ENCODE peak calls at places on chromosomes 7 and 10, in nine cellular contexts. U is AG10803; G is fibroblast of mammary gland; O is NB4; I is activated CD8-positive, alpha-beta T cell treated with anti-CD3 and anti-CD28 coated beads for 36 hours; Q is BE2C; N is Peyer's patch; A is kidney epithelial cell; E is astrocyte. Y is an unnamed sample.

GRCh38 chr10:14670551-14671240 is 104.0 kb downstream of the FAM107B start:
- DNase-seq in U (peak), G (peak), O (no peak), I (no peak), Q (no peak), N (no peak), A (no peak), E (no peak), Y (no peak)

GRCh38 chr10:103793429-103793828 is 61.9 kb downstream of the SH3PXD2A start:
- DNase-seq in U (no peak), G (no peak), O (no peak), I (no peak), Q (no peak), N (no peak), A (no peak), E (no peak), Y (no peak)

GRCh38 chr7:93442478-93443224 is 131.9 kb downstream of the CALCR start:
- DNase-seq in U (peak), G (peak), O (peak), I (peak), Q (peak), N (peak), A (peak), E (no peak), Y (no peak)

GRCh38 chr10:73406863-73407262 is 7.0 kb downstream of the ANXA7 start:
- DNase-seq in U (no peak), G (no peak), O (no peak), I (no peak), Q (no peak), N (no peak), A (no peak), E (peak), Y (no peak)

GRCh38 chr10:99835947-99836346 is 53.5 kb downstream of the ABCC2 start:
- DNase-seq in U (no peak), G (no peak), O (no peak), I (no peak), Q (no peak), N (no peak), A (no peak), E (no peak), Y (no peak)

GRCh38 chr10:30028006-30028441 is 31.4 kb downstream of the JCAD start:
- DNase-seq in U (no peak), G (no peak), O (no peak), I (peak), Q (no peak), N (no peak), A (no peak), E (peak), Y (no peak)

GRCh38 chr7:94882891-94883290 is 24.5 kb upstream of the PPP1R9A start:
- DNase-seq in U (no peak), G (no peak), O (no peak), I (no peak), Q (no peak), N (no peak), A (no peak), E (no peak), Y (no peak)

GRCh38 chr7:101924171-101924570 is 106.7 kb downstream of the CUX1 start:
- DNase-seq in U (peak), G (peak), O (no peak), I (peak), Q (no peak), N (no peak), A (no peak), E (peak), Y (no peak)

GRCh38 chr7:83036721-83037380 is 125.8 kb downstream of the PCLO start:
- DNase-seq in U (no peak), G (no peak), O (no peak), I (no peak), Q (no peak), N (no peak), A (no peak), E (no peak), Y (no peak)

GRCh38 chr7:98754041-98754479 is 115.8 kb downstream of the TMEM130 start:
- DNase-seq in U (no peak), G (no peak), O (peak), I (no peak), Q (peak), N (no peak), A (no peak), E (peak), Y (no peak)

GRCh38 chr7:80859272-80859970 is 59.4 kb downstream of the SEMA3C start:
- DNase-seq in U (peak), G (peak), O (no peak), I (no peak), Q (no peak), N (no peak), A (peak), E (no peak), Y (no peak)

GRCh38 chr7:158343526-158343925 is 244.1 kb downstream of the PTPRN2 start:
- DNase-seq in U (no peak), G (no peak), O (no peak), I (no peak), Q (no peak), N (no peak), A (no peak), E (no peak), Y (no peak)

GRCh38 chr10:91210435-91210834 is 10.0 kb upstream of the PCGF5 start:
- DNase-seq in U (no peak), G (no peak), O (no peak), I (peak), Q (peak), N (peak), A (no peak), E (no peak), Y (no peak)

GRCh38 chr7:53281312-53281711 is 245.9 kb downstream of the POM121L12 start:
- DNase-seq in U (no peak), G (no peak), O (no peak), I (no peak), Q (no peak), N (no peak), A (no peak), E (no peak), Y (no peak)

GRCh38 chr10:129945031-129945430 is 19.0 kb downstream of the EBF3 start:
- DNase-seq in U (no peak), G (no peak), O (no peak), I (no peak), Q (no peak), N (no peak), A (no peak), E (no peak), Y (no peak)

GRCh38 chr7:31603076-31603475 is 83.9 kb upstream of the PPP1R17 start:
- DNase-seq in U (peak), G (peak), O (no peak), I (no peak), Q (no peak), N (no peak), A (no peak), E (peak), Y (no peak)

GRCh38 chr10:94133239-94133638 is 139.5 kb downstream of the PLCE1 start:
- DNase-seq in U (peak), G (no peak), O (no peak), I (no peak), Q (no peak), N (no peak), A (no peak), E (no peak), Y (no peak)

GRCh38 chr10:91690412-91690811 is 57.5 kb upstream of the PPP1R3C start:
- DNase-seq in U (no peak), G (no peak), O (no peak), I (no peak), Q (no peak), N (no peak), A (no peak), E (no peak), Y (no peak)

GRCh38 chr7:921581-922333 is 32.7 kb downstream of the ADAP1 start:
- DNase-seq in U (no peak), G (no peak), O (no peak), I (no peak), Q (no peak), N (peak), A (no peak), E (no peak), Y (peak)

GRCh38 chr10:3782456-3783312 is 2.3 kb downstream of the KLF6 start:
- DNase-seq in U (peak), G (peak), O (peak), I (peak), Q (peak), N (peak), A (no peak), E (peak), Y (peak)

GRCh38 chr7:77426521-77427051 is 10.4 kb upstream of the GSAP start:
- DNase-seq in U (peak), G (peak), O (no peak), I (no peak), Q (no peak), N (no peak), A (no peak), E (peak), Y (no peak)

GRCh38 chr10:132554053-132554990 is 16.7 kb downstream of the INPP5A start:
- DNase-seq in U (no peak), G (no peak), O (no peak), I (no peak), Q (no peak), N (no peak), A (no peak), E (no peak), Y (peak)

GRCh38 chr10:94279835-94280709 is 82.7 kb downstream of the NOC3L start:
- DNase-seq in U (peak), G (peak), O (peak), I (peak), Q (peak), N (peak), A (peak), E (no peak), Y (no peak)

GRCh38 chr10:68628576-68629127 is 68.5 kb downstream of the TET1 start:
- DNase-seq in U (no peak), G (no peak), O (no peak), I (no peak), Q (no peak), N (no peak), A (peak), E (peak), Y (no peak)

GRCh38 chr7:78038465-78039080 is 240.0 kb downstream of the PHTF2 start:
- DNase-seq in U (no peak), G (no peak), O (no peak), I (no peak), Q (no peak), N (no peak), A (no peak), E (no peak), Y (no peak)

GRCh38 chr7:114363292-114363691 is 51.3 kb upstream of the FOXP2 start:
- DNase-seq in U (no peak), G (no peak), O (no peak), I (no peak), Q (no peak), N (no peak), A (no peak), E (no peak), Y (no peak)

GRCh38 chr7:33895025-33895804 is 10.1 kb upstream of the BMPER start:
- DNase-seq in U (peak), G (peak), O (peak), I (peak), Q (peak), N (peak), A (peak), E (peak), Y (peak)

GRCh38 chr7:92809397-92810241 is 26.8 kb downstream of the CDK6 start:
- DNase-seq in U (peak), G (peak), O (peak), I (peak), Q (peak), N (peak), A (peak), E (peak), Y (peak)

GRCh38 chr7:5647816-5648215 is 133.6 kb downstream of the RNF216 start:
- DNase-seq in U (no peak), G (no peak), O (no peak), I (no peak), Q (no peak), N (no peak), A (no peak), E (no peak), Y (no peak)

GRCh38 chr7:5646846-5647245 is 134.6 kb downstream of the RNF216 start:
- DNase-seq in U (peak), G (peak), O (peak), I (no peak), Q (no peak), N (no peak), A (no peak), E (peak), Y (no peak)

GRCh38 chr7:5652829-5653228 is 128.6 kb downstream of the RNF216 start:
- DNase-seq in U (no peak), G (no peak), O (no peak), I (no peak), Q (no peak), N (no peak), A (no peak), E (no peak), Y (no peak)

GRCh38 chr7:5652118-5652517 is 129.3 kb downstream of the RNF216 start:
- DNase-seq in U (no peak), G (no peak), O (no peak), I (no peak), Q (no peak), N (no peak), A (no peak), E (no peak), Y (no peak)

GRCh38 chr7:5649658-5650057 is 131.8 kb downstream of the RNF216 start:
- DNase-seq in U (no peak), G (no peak), O (no peak), I (no peak), Q (no peak), N (no peak), A (no peak), E (no peak), Y (no peak)
- TF ChIP-seq CTCF in U (no peak), G (no peak), O (no peak), I (no peak), Q (no peak), N (no peak), A (no peak), E (no peak), Y (no peak)

DNA sequence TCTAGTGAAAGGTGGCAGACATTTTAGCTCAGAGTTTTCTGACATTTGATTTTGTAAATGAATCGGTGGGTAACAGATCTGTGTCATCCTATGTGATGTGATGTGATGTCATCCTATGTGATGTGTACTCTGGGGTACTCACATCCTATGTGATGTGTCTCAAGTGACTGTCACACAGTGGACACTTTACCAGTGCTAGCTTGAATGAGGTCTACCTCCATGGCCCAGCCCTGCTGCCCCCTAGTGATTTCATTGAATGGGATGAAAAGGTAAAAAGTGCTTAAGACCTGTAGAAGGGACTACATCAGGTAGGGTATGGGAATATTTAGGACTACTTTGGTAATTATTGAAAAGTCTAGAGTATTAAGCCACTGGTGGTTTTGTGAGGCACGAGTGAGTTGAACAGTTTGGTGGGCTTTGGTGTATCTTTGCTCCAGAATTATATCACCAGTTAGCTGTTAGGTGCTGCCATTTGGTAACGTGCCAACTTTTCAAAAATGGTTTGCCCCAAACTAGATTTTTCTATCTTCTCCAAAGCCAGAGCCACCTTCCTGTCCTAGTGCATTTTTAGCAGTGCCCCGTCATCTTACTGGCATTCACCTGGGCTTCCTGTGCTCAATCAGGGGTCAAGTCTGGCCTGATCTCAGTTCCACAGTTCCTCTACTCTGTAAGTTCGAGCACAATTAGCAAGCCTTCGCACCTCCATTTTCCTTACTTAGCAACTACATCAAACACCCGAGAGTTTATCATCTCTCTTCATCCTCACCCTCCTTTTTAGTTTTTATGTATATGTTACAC is 9.7 kb downstream of the EIF4H start:
- DNase-seq in U (no peak), G (no peak), O (peak), I (peak), Q (peak), N (peak), A (no peak), E (no peak), Y (no peak)
- TF ChIP-seq CTCF in U (peak), G (peak), O (peak), I (peak), Q (peak), N (no peak), A (peak), E (no peak), Y (no peak)

GRCh38 chr7:107047902-107048782 is 3.6 kb downstream of the PRKAR2B start:
- DNase-seq in U (peak), G (no peak), O (no peak), I (no peak), Q (peak), N (no peak), A (no peak), E (peak), Y (no peak)
- TF ChIP-seq CTCF in U (no peak), G (peak), O (peak), I (peak), Q (peak), N (no peak), A (peak), E (no peak), Y (no peak)

GRCh38 chr10:13348216-13349017 is at the start of gene SEPHS1:
- DNase-seq in U (peak), G (peak), O (peak), I (peak), Q (peak), N (peak), A (no peak), E (peak), Y (no peak)
- TF ChIP-seq CTCF in U (peak), G (no peak), O (no peak), I (no peak), Q (no peak), N (no peak), A (no peak), E (no peak), Y (no peak)

GRCh38 chr7:124171068-124171467 is 138.2 kb upstream of the TMEM229A start:
- DNase-seq in U (peak), G (no peak), O (peak), I (peak), Q (peak), N (no peak), A (no peak), E (no peak), Y (no peak)
- TF ChIP-seq CTCF in U (peak), G (no peak), O (no peak), I (no peak), Q (peak), N (no peak), A (peak), E (no peak), Y (no peak)

GRCh38 chr7:85405503-85405902 is 218.6 kb upstream of the SEMA3D start:
- DNase-seq in U (no peak), G (no peak), O (no peak), I (no peak), Q (no peak), N (no peak), A (no peak), E (no peak), Y (no peak)

GRCh38 chr7:85407401-85407800 is 220.5 kb upstream of the SEMA3D start:
- DNase-seq in U (no peak), G (no peak), O (no peak), I (no peak), Q (no peak), N (no peak), A (no peak), E (no peak), Y (no peak)

DNA sequence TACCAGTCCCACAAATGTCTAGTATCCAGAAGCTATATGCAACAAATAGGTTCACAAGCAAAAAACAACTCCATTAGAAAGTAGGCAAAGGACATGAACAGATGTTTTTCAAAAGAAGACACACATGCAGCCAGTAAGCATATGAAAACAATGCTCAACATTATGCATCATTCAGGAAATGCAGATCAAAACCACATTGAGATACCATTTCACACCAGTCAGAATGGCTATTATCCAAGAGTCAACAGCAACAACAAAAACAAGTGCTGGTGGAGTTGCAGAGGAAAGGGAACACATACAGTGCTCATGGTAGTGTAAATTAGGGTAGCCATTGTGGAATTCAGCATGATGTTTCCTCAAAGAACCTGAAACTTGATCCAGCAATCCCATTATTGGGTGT is 218.2 kb upstream of the SEMA3D start:
- DNase-seq in U (peak), G (peak), O (no peak), I (no peak), Q (no peak), N (no peak), A (no peak), E (no peak), Y (no peak)
- TF ChIP-seq CTCF in U (no peak), G (no peak), O (no peak), I (no peak), Q (no peak), N (no peak), A (no peak), E (no peak), Y (no peak)

GRCh38 chr7:74219416-74219815 is 9.6 kb downstream of the LAT2 start:
- DNase-seq in U (no peak), G (no peak), O (no peak), I (no peak), Q (no peak), N (no peak), A (no peak), E (no peak), Y (no peak)
- TF ChIP-seq CTCF in U (no peak), G (no peak), O (no peak), I (no peak), Q (no peak), N (no peak), A (no peak), E (no peak), Y (no peak)

Y was measured in CD14-positive monocyte.